ENCODE peak calls at places on chromosomes 3 and 15, in ten cellular contexts. T, O, C, H, E, Y, U, J, V and S are unnamed samples.

GRCh38 chr3:63905731-63906620 is 6.2 kb downstream of the SCAANT1 start:
- DNase-seq in T (no peak), O (no peak), C (no peak), H (no peak), E (no peak), Y (no peak), U (no peak), J (no peak), V (no peak), S (no peak)

GRCh38 chr3:173745952-173746682 is 348.6 kb downstream of the NLGN1 start:
- DNase-seq in T (no peak), O (no peak), C (no peak), H (no peak), E (no peak), Y (no peak), U (no peak), J (no peak), V (no peak), S (no peak)

GRCh38 chr3:46931631-46932441 is 44.7 kb downstream of the CCDC12 start:
- DNase-seq in T (no peak), O (no peak), C (no peak), H (no peak), E (peak), Y (no peak), U (peak), J (no peak), V (no peak), S (peak)

GRCh38 chr15:42914728-42915497 is 5.7 kb downstream of the TTBK2 start:
- DNase-seq in T (peak), O (no peak), C (no peak), H (no peak), E (no peak), Y (no peak), U (no peak), J (no peak), V (no peak), S (no peak)

GRCh38 chr15:89332446-89332845 is 2.2 kb downstream of the POLG start:
- DNase-seq in T (peak), O (peak), C (no peak), H (no peak), E (no peak), Y (no peak), U (no peak), J (no peak), V (no peak), S (no peak)

GRCh38 chr3:35733276-35733675 is 94.0 kb downstream of the ARPP21 start:
- DNase-seq in T (no peak), O (no peak), C (no peak), H (no peak), E (no peak), Y (no peak), U (peak), J (no peak), V (no peak), S (no peak)

GRCh38 chr15:55917881-55918296 is 75.5 kb downstream of the NEDD4 start:
- DNase-seq in T (peak), O (no peak), C (no peak), H (no peak), E (peak), Y (peak), U (peak), J (no peak), V (no peak), S (peak)

GRCh38 chr15:62241135-62241770 is 76.2 kb upstream of the C2CD4B start:
- DNase-seq in T (peak), O (peak), C (no peak), H (no peak), E (peak), Y (peak), U (no peak), J (no peak), V (no peak), S (no peak)

GRCh38 chr3:42771271-42771670 is 1.8 kb downstream of the CCDC13 start:
- DNase-seq in T (no peak), O (no peak), C (no peak), H (no peak), E (no peak), Y (no peak), U (no peak), J (no peak), V (no peak), S (no peak)

GRCh38 chr3:147421184-147421912 is 12.2 kb downstream of the ZIC1 start:
- DNase-seq in T (no peak), O (peak), C (no peak), H (no peak), E (no peak), Y (no peak), U (no peak), J (no peak), V (no peak), S (no peak)

GRCh38 chr3:168061332-168061996 is 34.3 kb downstream of the GOLIM4 start:
- DNase-seq in T (no peak), O (no peak), C (no peak), H (no peak), E (no peak), Y (no peak), U (no peak), J (no peak), V (no peak), S (no peak)

GRCh38 chr15:41490355-41490754 is 3.3 kb upstream of the ITPKA start:
- DNase-seq in T (peak), O (no peak), C (no peak), H (no peak), E (no peak), Y (peak), U (no peak), J (peak), V (no peak), S (no peak)

GRCh38 chr3:187719628-187720336 is 17.4 kb upstream of the RTP2 start:
- DNase-seq in T (no peak), O (peak), C (no peak), H (no peak), E (no peak), Y (no peak), U (peak), J (no peak), V (no peak), S (no peak)

GRCh38 chr3:46878796-46879436 is 1.4 kb downstream of the PTH1R start:
- DNase-seq in T (no peak), O (peak), C (no peak), H (no peak), E (no peak), Y (no peak), U (no peak), J (no peak), V (no peak), S (no peak)

GRCh38 chr15:69903476-69904295 is 194.0 kb downstream of the TLE3 start:
- DNase-seq in T (no peak), O (no peak), C (no peak), H (no peak), E (no peak), Y (no peak), U (no peak), J (no peak), V (no peak), S (no peak)

GRCh38 chr3:149251186-149251585 is 29.6 kb upstream of the CP start:
- DNase-seq in T (no peak), O (no peak), C (no peak), H (no peak), E (no peak), Y (no peak), U (no peak), J (no peak), V (no peak), S (no peak)

GRCh38 chr15:40743921-40744809 is 10.9 kb downstream of the RMDN3 start:
- DNase-seq in T (no peak), O (peak), C (peak), H (peak), E (no peak), Y (no peak), U (no peak), J (peak), V (no peak), S (peak)

GRCh38 chr3:47265725-47266480 is 16.7 kb downstream of the KIF9 start:
- DNase-seq in T (no peak), O (no peak), C (no peak), H (no peak), E (no peak), Y (no peak), U (no peak), J (no peak), V (no peak), S (no peak)

GRCh38 chr3:72317491-72317890 is 530.8 kb downstream of the SHQ1 start:
- DNase-seq in T (no peak), O (no peak), C (no peak), H (no peak), E (no peak), Y (no peak), U (no peak), J (no peak), V (no peak), S (no peak)